ENCODE peak calls at places on chromosomes 3 and 15, in four cellular contexts. N, M, P and L are unnamed samples.

GRCh38 chr3:123688241-123688747 is 103.4 kb upstream of the HACD2 start:
- DNase-seq in P (no peak), N (no peak), M (no peak), L (no peak)

GRCh38 chr3:159740054-159740453 is 248.6 kb upstream of the IL12A start:
- DNase-seq in P (no peak), M (no peak), N (no peak), L (no peak)

GRCh38 chr3:126661532-126661931 is 6.6 kb upstream of the TXNRD3 start:
- DNase-seq in N (no peak), M (no peak), P (no peak), L (no peak)

GRCh38 chr3:14524920-14525660 is 15.1 kb downstream of the GRIP2 start:
- DNase-seq in N (no peak), M (no peak), P (no peak), L (no peak)

GRCh38 chr15:91867581-91868026 is 14.1 kb downstream of the SLCO3A1 start:
- DNase-seq in N (no peak), M (no peak), P (no peak), L (no peak)

GRCh38 chr3:100761211-100761921 is 52.1 kb downstream of the TFG start:
- DNase-seq in N (peak), P (no peak), M (peak), L (no peak)

GRCh38 chr3:100238599-100238998 is 22.2 kb upstream of the TBC1D23 start:
- DNase-seq in N (no peak), M (no peak), P (no peak), L (no peak)

GRCh38 chr3:172752651-172753050 is 2.1 kb downstream of the ECT2 start:
- DNase-seq in N (no peak), P (no peak), M (no peak), L (no peak)

GRCh38 chr15:55267401-55268053 is 22.1 kb downstream of the RAB27A start:
- DNase-seq in P (peak), M (no peak), N (no peak), L (no peak)